ENCODE peak calls at places on chromosome 17, in four cellular contexts. A, K, V and N are unnamed samples.

GRCh38 chr17:28756025-28756804 is 12.4 kb downstream of the TRAF4 start:
- DNase-seq in K (no peak), V (no peak), A (no peak), N (no peak)

GRCh38 chr17:46883871-46884270 is 32.5 kb downstream of the WNT9B start:
- DNase-seq in K (no peak), A (no peak), V (no peak), N (no peak)

GRCh38 chr17:836154-836553 is 54.0 kb downstream of the MRM3 start:
- DNase-seq in V (no peak), A (no peak), K (no peak), N (no peak)

GRCh38 chr17:72388765-72389473 is 268.1 kb downstream of the SOX9 start:
- DNase-seq in V (no peak), A (peak; percentile 93), K (no peak), N (no peak)

GRCh38 chr17:76071497-76072148 is 694 bp downstream of the SRP68 start:
- DNase-seq in V (no peak), A (no peak), K (no peak), N (no peak)

GRCh38 chr17:46841561-46842379 is 9.6 kb upstream of the WNT9B start:
- DNase-seq in V (no peak), K (peak; percentile 82), A (no peak), N (no peak)

GRCh38 chr17:49817993-49818392 is 29.5 kb downstream of the KAT7 start:
- DNase-seq in K (no peak), V (no peak), A (no peak), N (no peak)

GRCh38 chr17:29154516-29155234 is 25.5 kb downstream of the MYO18A start:
- DNase-seq in V (no peak), A (no peak), K (peak; percentile 15), N (no peak)

GRCh38 chr17:40735016-40735415 is 20.1 kb downstream of the KRT25 start:
- DNase-seq in V (no peak), A (no peak), K (no peak), N (no peak)

GRCh38 chr17:732788-733720 is 658 bp downstream of the TLCD3A start:
- DNase-seq in A (no peak), V (no peak), K (no peak), N (peak; percentile 69)

GRCh38 chr17:78822552-78822951 is 18.1 kb downstream of the USP36 start:
- DNase-seq in K (no peak), V (no peak), A (no peak), N (no peak)

GRCh38 chr17:18981642-18982424 is 22.7 kb downstream of the FAM83G start:
- DNase-seq in K (peak; percentile 53), V (peak; percentile 87), A (no peak), N (no peak)

GRCh38 chr17:49576121-49576905 is 642 bp downstream of the NXPH3 start:
- DNase-seq in A (no peak), V (no peak), K (peak; percentile 85), N (peak; percentile 87)

GRCh38 chr17:83067718-83068261 is 11.6 kb upstream of the METRNL start:
- DNase-seq in A (no peak), K (no peak), V (no peak), N (peak; percentile 39)

GRCh38 chr17:69732272-69732671 is 317.8 kb downstream of the MAP2K6 start:
- DNase-seq in K (no peak), V (no peak), A (no peak), N (no peak)

GRCh38 chr17:8900626-8901585 is 33.4 kb upstream of the PIK3R6 start:
- DNase-seq in A (peak; percentile 84), K (peak; percentile 14), V (no peak), N (no peak)

GRCh38 chr17:77849203-77849602 is 109.3 kb upstream of the TNRC6C start:
- DNase-seq in V (no peak), A (no peak), K (no peak), N (no peak)

GRCh38 chr17:31357831-31358400 is 33.6 kb upstream of the RAB11FIP4 start:
- DNase-seq in K (no peak), V (no peak), A (no peak), N (no peak)

GRCh38 chr17:80252871-80253270 is 7.8 kb upstream of the RNF213 start:
- DNase-seq in V (no peak), K (peak; percentile 42), A (no peak), N (peak; percentile 46)

GRCh38 chr17:7886227-7887037 is 2.2 kb upstream of the CHD3 start:
- DNase-seq in K (no peak), A (no peak), V (no peak), N (no peak)

GRCh38 chr17:82529914-82530300 is 10.4 kb downstream of the FOXK2 start:
- DNase-seq in A (no peak), K (no peak), V (no peak), N (no peak)

GRCh38 chr17:79630120-79630519 is 19.3 kb upstream of the RBFOX3 start:
- DNase-seq in V (no peak), K (no peak), A (no peak), N (peak; percentile 30)

GRCh38 chr17:65990593-65990992 is 201.3 kb downstream of the CEP112 start:
- DNase-seq in K (no peak), V (no peak), A (no peak), N (no peak)

GRCh38 chr17:35895602-35896001 is 15.4 kb upstream of the CCL5 start:
- DNase-seq in K (no peak), V (no peak), A (no peak), N (no peak)

GRCh38 chr17:8300629-8301242 is 5.5 kb upstream of the SLC25A35 start:
- DNase-seq in V (peak; percentile 65), A (peak; percentile 31), K (peak; percentile 63), N (peak; percentile 51)

GRCh38 chr17:76240461-76241204 is at the start of gene RNF157:
- DNase-seq in A (no peak), K (peak; percentile 94), V (peak; percentile 17), N (peak; percentile 82)

GRCh38 chr17:40516581-40517285 is 15.3 kb upstream of the TNS4 start:
- DNase-seq in K (peak; percentile 66), V (peak; percentile 93), A (peak; percentile 60), N (no peak)

GRCh38 chr17:44002141-44002848 is 2.1 kb upstream of the NAGS start:
- DNase-seq in V (peak; percentile 80), K (no peak), A (no peak), N (no peak)

GRCh38 chr17:29732613-29733012 is 109.9 kb upstream of the CORO6 start:
- DNase-seq in A (no peak), K (no peak), V (no peak), N (no peak)

GRCh38 chr17:47266782-47267181 is 13.2 kb downstream of the ITGB3 start:
- DNase-seq in A (no peak), V (no peak), K (no peak), N (no peak)

GRCh38 chr17:77859035-77859360 is 99.5 kb upstream of the TNRC6C start:
- DNase-seq in K (no peak), V (no peak), A (no peak), N (no peak)

GRCh38 chr17:59620064-59620359 is 317 bp downstream of the CLTC start:
- DNase-seq in K (no peak), A (no peak), V (no peak), N (no peak)

GRCh38 chr17:59619313-59620063 is at the start of gene CLTC:
- DNase-seq in A (peak; percentile 92), V (peak; percentile 97), K (peak; percentile 84), N (peak; percentile 76)

GRCh38 chr17:59618894-59619312 is 792 bp upstream of the CLTC start:
- DNase-seq in A (no peak), V (peak; percentile 87), K (no peak), N (no peak)

GRCh38 chr17:59621771-59622170 is 2.1 kb downstream of the CLTC start:
- DNase-seq in V (no peak), K (no peak), A (no peak), N (no peak)

DNA sequence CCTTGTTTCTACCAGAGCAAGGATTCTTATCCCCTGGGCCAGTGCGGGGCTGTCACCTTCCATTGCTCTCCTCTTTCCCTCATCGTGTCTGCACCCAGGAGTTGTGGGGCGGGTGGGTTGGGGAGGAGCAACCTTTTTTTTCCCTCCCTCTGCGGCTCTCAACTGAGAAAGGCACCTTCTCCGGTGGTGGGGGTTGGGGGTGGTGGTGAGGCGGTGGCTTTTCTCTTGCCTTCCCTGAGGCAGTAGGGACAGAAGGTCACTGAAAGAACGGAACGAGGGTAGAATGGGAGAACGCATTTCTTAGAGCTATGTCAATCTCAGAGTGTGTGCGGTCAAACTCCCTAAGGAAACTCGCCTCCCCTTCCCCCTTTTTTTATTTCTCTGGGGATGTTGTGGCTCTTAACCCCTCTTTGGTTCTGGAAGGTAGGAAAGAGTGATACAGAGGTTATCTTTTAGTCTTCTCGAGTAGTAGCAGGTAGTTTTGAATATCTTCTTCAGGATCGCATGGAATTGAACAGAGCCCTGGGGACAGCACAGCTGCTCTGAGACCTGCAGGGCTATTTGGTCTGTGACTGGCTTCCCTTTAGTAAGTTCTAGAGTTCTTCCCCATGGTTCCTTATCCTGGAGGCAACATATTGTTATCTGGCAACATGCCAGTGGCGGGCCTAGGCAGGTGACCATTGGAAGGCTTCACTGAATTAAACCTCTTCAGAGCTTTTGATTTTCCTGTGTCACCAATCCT is 994 bp downstream of the CLTC start:
- DNase-seq in V (peak; percentile 49), K (peak; percentile 56), A (no peak), N (no peak)
- TF ChIP-seq CHD2 in V (no peak), K (no peak), A (no peak), N (no peak)

DNA sequence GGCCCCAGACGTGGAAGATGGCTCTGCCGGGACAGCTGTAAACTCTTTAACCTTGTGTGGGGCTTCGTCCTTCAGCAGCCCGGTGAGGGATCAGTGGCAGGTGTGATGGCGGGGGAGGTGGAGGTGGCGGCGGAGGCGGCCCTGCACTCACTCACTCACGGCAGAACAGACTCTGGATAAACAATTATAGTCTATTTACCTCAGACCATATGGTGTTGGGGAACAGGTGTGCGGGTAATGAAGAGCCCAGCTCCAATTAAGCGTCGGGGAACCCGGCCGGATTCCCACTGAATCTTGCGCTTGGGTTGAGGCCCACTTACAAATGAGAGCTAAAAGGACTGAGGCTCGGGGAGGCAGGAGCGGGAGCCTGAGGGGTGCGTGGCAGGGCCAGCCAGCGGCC is 104.3 kb upstream of the SDK2 start:
- DNase-seq in A (no peak), V (no peak), K (no peak), N (no peak)
- TF ChIP-seq ATF3 in A (no peak), V (no peak), K (no peak), N (no peak)

DNA sequence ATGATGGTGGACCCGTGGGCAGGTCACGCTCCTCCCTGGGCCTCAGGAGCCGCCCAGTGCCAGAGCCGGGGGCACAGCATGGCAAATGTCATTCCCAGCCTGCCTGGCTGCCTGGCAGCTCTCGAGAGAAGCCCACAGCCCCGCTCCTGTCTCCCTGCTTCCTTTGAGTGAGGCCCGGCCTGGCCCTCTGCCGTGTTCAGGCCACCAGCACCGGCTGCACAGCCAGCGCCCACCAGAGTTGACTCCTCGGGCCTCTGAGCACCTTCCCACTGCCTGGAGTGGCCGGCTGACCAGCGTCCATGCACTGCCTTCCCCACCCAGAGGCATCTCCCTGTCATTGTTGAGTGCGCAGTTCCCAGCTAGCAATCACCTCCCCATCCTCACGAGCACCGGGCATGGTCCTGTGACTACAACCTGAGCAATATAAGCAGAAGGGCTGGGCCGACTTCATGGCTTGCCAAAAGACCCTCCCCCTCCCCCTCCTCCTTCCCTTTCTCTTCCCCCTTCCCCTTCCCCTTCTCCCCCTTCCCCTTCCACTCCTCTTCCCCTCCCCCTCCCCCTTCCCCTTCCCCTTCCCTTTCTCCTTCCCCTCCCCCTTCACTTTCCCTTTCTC is 11.9 kb upstream of the SLC38A10 start:
- DNase-seq in V (no peak), K (no peak), A (no peak), N (no peak)
- TF ChIP-seq CHD2 in V (no peak), K (no peak), A (no peak), N (no peak)

DNA sequence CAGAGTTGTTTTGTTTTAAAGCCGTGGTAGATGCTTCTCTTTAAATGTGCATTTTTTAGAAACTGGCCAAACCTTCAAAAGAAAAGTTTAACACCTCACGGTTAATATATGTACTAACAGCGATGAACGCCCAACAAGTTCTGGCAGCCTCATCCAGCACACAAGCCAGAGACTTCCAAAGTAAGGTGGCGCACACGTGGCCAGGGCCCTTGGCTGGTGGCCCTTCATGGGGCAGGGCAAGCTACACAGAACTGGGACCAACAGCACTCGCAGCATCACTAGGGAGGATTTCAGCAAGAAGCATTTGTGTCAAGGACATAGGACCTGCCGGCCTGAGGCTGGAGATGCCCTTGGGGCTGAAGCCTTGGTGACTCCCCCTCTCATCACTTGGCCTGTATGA is 23.4 kb downstream of the CYB5D2 start:
- DNase-seq in V (no peak), A (no peak), K (no peak), N (no peak)
- TF ChIP-seq ATF3 in V (no peak), A (no peak), K (no peak), N (no peak)